ENCODE peak calls at places on chromosomes 7 and 10, in ten cellular contexts. V, W, E, N, K, Q, H, X, S and A are unnamed samples. For H3K36me3, the result is how much of the 10 kb centered on the place peaks cover.

GRCh38 chr10:120455606-120456005 is 1.4 kb upstream of the PLPP4 start:
- DNase-seq in S (no peak), E (no peak), K (no peak), W (no peak), H (no peak), N (no peak), Q (no peak), V (no peak), X (no peak), A (no peak)

GRCh38 chr7:223861-224260 is 31.5 kb downstream of the FAM20C start:
- DNase-seq in W (no peak), Q (no peak), K (no peak), H (no peak), X (no peak), E (no peak), N (no peak), V (no peak), S (no peak), A (no peak)

GRCh38 chr10:78424721-78425120 is 391.1 kb downstream of the RPS24 start:
- DNase-seq in S (no peak), V (no peak), Q (no peak), H (no peak), W (no peak), N (no peak), X (peak), K (no peak), E (no peak), A (no peak)

GRCh38 chr10:101291254-101292193 is 62.3 kb upstream of the LBX1 start:
- DNase-seq in X (peak), S (peak), V (peak), W (peak), K (no peak), Q (peak), E (peak), H (peak), N (peak), A (no peak)

GRCh38 chr7:157932498-157933218 is 595.9 kb downstream of the DNAJB6 start:
- DNase-seq in X (no peak), E (peak), W (no peak), S (no peak), H (no peak), N (no peak), K (peak), Q (no peak), V (no peak), A (no peak)

GRCh38 chr10:15585303-15585715 is 134.4 kb downstream of the ITGA8 start:
- DNase-seq in Q (peak), K (peak), N (no peak), E (peak), S (peak), X (peak), H (peak), V (peak), W (peak), A (no peak)

GRCh38 chr10:129877773-129878371 is 86.2 kb downstream of the EBF3 start:
- DNase-seq in S (no peak), K (peak), W (no peak), H (no peak), N (peak), V (no peak), E (no peak), X (peak), Q (no peak), A (no peak)

GRCh38 chr7:30162622-30163124 is 27.9 kb downstream of the MTURN start:
- DNase-seq in Q (no peak), N (peak), V (no peak), K (no peak), E (peak), X (peak), W (no peak), S (no peak), H (no peak), A (no peak)

GRCh38 chr10:11270858-11271179 is 253.1 kb downstream of the CELF2 start:
- DNase-seq in X (no peak), V (no peak), N (no peak), W (no peak), K (no peak), Q (no peak), H (peak), E (no peak), S (no peak), A (no peak)
- H3K36me3 ChIP-seq in X (under half), V (under half), N (under half), W (half or more), K (under half), Q (under half), H (under half), E (under half), S (under half), A (under half)

DNA sequence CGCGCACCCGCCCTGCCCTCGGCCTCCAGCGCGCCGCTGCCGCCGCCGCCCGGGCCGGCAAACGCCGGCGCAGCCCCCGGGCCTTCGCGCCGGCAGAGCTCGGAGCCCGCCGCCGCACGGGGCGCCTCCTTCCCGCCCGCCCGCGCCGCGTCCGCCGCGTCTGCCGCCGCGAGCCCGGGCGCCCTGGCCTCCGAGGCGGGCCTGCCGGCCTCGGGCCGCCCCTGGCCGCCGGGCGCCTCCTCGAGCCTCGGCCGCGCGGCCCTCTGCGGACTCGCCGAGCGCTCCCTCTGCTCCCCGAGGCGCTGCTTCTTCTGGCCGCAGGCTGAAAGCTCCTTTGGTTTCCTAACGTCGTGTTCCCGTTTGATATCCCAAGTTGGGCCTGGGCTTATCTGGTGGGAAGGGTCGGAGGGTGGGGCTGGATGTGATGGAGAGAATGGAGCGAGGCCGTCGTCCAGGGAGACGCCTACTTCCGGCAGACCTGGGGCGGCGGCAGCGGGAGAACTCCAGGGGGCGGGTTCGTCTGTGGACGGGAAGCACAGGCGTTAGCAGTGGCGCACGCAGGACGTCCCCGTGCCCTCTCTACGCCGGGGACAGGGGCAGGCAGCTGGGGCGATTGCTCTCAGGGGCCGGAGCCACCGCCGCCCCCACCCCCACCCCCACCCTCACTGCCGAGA is 221.0 kb downstream of the PHTF2 start:
- DNase-seq in X (peak), N (peak), S (peak), W (peak), K (no peak), Q (peak), H (peak), E (peak), V (peak), A (no peak)
- TF ChIP-seq CTCF in X (no peak), N (no peak), S (no peak), W (peak), K (no peak), Q (no peak), H (peak), E (no peak), V (peak), A (peak)

DNA sequence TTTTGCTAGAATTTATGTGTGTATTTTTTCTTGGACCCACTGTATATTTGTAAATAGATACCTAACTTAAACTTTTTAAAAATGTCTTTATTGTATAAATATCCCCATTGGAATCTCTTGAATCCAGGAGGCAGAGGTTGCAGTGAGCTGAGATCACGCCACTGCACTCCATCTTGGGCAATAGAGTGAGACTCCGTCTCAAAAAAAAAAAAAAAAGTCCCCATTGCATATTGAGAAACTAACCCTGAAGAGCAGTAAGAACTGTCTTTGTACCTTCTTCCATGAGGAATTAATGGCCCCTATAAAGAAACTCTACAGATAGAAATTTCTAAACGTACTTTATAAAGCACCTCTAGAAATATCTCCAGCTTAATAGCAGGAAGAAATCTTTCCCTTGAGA is 504.0 kb downstream of the SORCS1 start:
- DNase-seq in X (no peak), E (no peak), N (no peak), S (no peak), Q (no peak), K (no peak), W (no peak), V (no peak), H (no peak), A (no peak)
- H3K36me3 ChIP-seq in X (under half), E (under half), N (under half), S (under half), Q (under half), K (under half), W (under half), V (under half), H (under half), A (under half)

DNA sequence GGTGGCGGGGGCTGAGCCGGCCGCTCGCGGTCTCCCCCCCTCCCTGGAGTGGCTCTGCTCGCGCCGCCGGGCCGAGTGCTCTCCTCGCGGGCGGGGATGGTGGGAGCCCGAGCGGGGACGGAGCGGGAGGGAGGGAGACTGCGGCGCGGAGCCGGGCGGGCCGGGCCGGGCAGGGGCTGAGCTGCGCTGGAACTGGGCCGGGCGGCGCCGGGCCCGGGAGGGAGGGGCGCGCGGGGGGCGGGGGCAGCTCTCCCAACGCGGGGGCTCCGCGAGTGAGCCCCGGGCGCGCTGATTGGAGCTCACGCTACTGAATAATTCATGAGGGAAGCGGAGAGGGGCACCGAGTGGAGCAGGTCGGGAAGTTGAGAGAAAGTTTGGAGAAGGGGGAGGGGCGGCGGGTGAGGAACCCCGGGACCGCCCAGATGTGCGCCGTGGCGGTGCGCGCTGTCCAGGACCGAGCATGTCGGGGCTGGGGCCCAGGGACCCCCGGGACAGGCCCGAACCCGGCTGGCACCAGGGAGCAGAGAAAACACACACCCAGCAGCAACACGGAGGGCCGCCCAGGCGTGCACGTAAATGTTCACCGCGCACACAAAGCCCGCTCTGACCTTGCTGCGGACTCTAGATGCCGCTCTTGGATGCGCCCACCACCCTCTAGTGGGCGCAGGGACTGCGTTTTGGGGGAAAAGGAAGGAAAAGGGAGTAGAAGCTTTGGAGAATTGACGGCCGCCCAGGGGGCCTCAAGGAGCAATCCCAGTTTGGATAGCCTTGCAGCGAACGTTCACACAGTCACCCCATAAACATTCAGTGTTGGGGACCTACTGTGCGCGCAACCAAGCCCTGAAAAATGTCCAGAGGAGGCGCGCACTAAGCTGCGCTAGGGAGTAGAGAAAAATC is at the start of gene EPHB4:
- DNase-seq in S (peak), K (no peak), V (peak), H (peak), Q (peak), E (peak), N (no peak), X (peak), W (peak), A (peak)
- TF ChIP-seq CTCF in S (peak), K (no peak), V (peak), H (peak), Q (no peak), E (peak), N (no peak), X (peak), W (peak), A (peak)

DNA sequence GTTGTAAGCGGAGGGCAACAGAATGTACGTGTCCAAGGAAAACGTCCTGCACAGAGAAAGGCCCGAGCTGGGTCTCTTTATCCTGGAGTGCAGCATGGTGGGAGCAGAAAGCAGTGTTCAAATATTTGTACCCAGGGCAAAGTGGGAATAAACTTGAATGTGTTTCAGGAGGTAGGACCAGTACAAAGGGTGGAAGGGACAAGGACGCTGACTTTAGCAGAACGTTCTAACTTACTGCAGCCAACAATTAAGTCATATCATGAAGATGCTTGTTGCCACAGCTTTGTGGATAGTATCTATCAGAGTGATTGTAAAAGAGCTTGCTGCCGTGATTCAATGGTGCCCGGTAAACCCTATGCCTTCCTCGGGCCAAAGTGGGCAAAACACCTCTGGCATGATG is 30.5 kb upstream of the ZC3HAV1L start:
- DNase-seq in X (no peak), Q (no peak), H (peak), S (no peak), N (no peak), W (no peak), E (no peak), V (no peak), K (no peak), A (no peak)
- H3K36me3 ChIP-seq in X (under half), Q (half or more), H (under half), S (under half), N (half or more), W (half or more), E (under half), V (under half), K (under half), A (under half)

GRCh38 chr10:47258921-47259320 is 41.1 kb upstream of the GDF10 start:
- DNase-seq in E (no peak), H (no peak), X (no peak), V (no peak), S (no peak), N (no peak), W (no peak), K (no peak), Q (no peak), A (no peak)

GRCh38 chr10:47259521-47259920 is 40.5 kb upstream of the GDF10 start:
- DNase-seq in Q (no peak), N (no peak), H (no peak), X (no peak), W (no peak), E (no peak), V (no peak), S (no peak), K (no peak), A (no peak)

GRCh38 chr10:47261121-47261520 is 38.9 kb upstream of the GDF10 start:
- DNase-seq in V (no peak), S (no peak), X (no peak), H (no peak), E (no peak), W (no peak), N (no peak), K (no peak), Q (no peak), A (no peak)

GRCh38 chr10:47261556-47261955 is 38.4 kb upstream of the GDF10 start:
- DNase-seq in N (no peak), E (no peak), V (no peak), H (peak), K (no peak), S (no peak), X (no peak), W (no peak), Q (no peak), A (no peak)

DNA sequence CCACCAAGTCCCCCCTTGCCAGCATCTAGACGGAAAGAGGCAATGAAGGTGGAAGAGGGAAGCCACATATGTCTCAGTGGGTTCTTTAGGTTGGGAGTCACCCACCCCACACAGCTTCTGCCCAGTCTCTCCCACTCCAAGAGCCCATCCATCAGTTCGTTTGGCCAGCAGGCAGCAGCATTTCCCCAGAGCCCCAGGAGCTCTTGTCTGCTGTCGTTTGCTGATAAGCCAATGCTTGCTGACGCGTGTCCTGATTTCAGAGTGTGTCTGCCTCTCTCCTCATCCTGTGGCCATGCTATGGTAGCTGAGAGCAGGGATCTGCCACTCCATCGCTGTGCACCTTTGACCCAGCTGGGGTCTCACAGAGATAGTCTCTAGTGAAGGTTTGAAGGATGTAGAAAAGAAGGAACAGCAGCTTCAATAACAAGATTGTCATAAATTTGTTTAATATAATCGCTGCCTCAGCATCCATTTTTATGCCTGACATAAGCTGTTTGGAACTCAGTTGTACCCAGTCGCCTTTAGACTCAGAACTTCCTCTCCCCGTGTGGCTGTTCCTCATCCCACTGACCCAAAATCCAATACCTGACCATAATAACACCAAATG is 39.4 kb upstream of the GDF10 start:
- DNase-seq in H (peak), K (no peak), S (no peak), X (peak), V (no peak), E (no peak), W (no peak), N (no peak), Q (no peak), A (no peak)
- TF ChIP-seq CTCF in H (no peak), K (no peak), S (no peak), X (peak), V (no peak), E (peak), W (no peak), N (no peak), Q (no peak), A (no peak)